ENCODE peak calls at places on chromosome 21, in nine cellular contexts. O, T, H, D, W, L, F, S and N are unnamed samples.
A peak's percentile ranks its signal among the peaks of the same experiment; 100 is the strongest.

GRCh38 chr21:32413697-32414578 is 1.4 kb downstream of the EVA1C start:
- DNase-seq in W (no peak), S (no peak), L (no peak), H (no peak), F (peak; percentile 56), D (no peak), T (peak; percentile 72), O (no peak), N (no peak)

GRCh38 chr21:17598437-17598836 is 14.3 kb downstream of the BTG3 start:
- DNase-seq in L (no peak), F (no peak), D (no peak), W (no peak), S (no peak), H (no peak), T (no peak), O (no peak), N (no peak)

GRCh38 chr21:33014331-33014730 is 11.4 kb upstream of the OLIG2 start:
- DNase-seq in O (no peak), S (no peak), W (no peak), L (no peak), H (no peak), T (no peak), F (peak; percentile 10), D (no peak), N (no peak)

GRCh38 chr21:34054259-34054658 is 19.1 kb upstream of the MRPS6 start:
- DNase-seq in H (no peak), W (no peak), D (no peak), O (no peak), L (no peak), S (no peak), T (no peak), F (no peak), N (no peak)

GRCh38 chr21:17387030-17387617 is 125.7 kb upstream of the CXADR start:
- DNase-seq in O (peak; percentile 58), L (peak; percentile 54), S (peak; percentile 75), D (no peak), T (peak; percentile 58), F (peak; percentile 60), H (no peak), W (peak; percentile 71), N (no peak)

GRCh38 chr21:32716486-32716885 is 11.3 kb downstream of the SYNJ1 start:
- DNase-seq in L (no peak), H (no peak), W (no peak), T (no peak), F (no peak), S (no peak), D (no peak), O (no peak), N (no peak)

GRCh38 chr21:33380483-33380998 is 22.7 kb upstream of the IFNGR2 start:
- DNase-seq in D (peak; percentile 93), O (peak; percentile 96), F (peak; percentile 97), H (peak; percentile 95), L (peak; percentile 86), W (peak; percentile 86), T (peak; percentile 57), S (peak; percentile 75), N (peak; percentile 94)

GRCh38 chr21:36430841-36431240 is 45.6 kb downstream of the CHAF1B start:
- DNase-seq in H (no peak), L (no peak), T (no peak), W (no peak), O (no peak), D (no peak), F (no peak), S (no peak), N (no peak)

DNA sequence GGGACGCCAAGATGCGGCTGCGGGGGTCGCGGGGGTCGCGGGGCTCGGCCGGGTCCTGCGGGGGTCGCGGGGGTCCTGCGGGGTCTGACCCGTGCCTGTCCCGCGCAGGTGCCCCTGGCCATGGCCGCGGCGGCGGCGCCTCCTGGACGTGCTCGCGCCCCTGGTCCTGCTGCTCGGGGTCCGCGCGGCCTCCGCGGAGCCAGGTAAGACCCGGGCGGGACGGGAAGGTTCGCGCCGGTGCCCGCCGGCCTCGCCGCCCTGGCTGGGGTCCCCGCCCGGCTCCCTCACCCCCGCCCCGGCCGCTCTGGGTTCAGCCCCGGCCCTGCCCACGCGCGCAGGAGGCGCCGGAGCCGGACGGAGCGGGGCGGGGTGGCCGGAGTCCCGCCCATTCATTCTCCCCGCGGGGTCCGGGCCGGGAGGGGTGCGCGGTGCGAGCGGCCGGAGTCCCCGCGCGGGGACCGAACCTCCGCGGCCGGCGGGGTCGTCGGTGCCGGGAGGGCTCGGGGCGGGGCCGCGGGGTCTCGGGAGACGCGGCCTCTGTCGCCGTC is 380 bp downstream of the COL18A1 start:
- DNase-seq in O (no peak), L (no peak), W (peak; percentile 69), H (no peak), F (no peak), D (no peak), T (peak; percentile 61), S (no peak), N (peak; percentile 74)
- TF ChIP-seq POLR2A in O (no peak), L (no peak), W (no peak), H (no peak), F (no peak), D (no peak), T (peak; percentile 46), S (no peak), N (no peak)

GRCh38 chr21:35203093-35204021 is 154.3 kb upstream of the RUNX1 start:
- DNase-seq in S (no peak), F (no peak), H (no peak), T (no peak), D (no peak), L (no peak), O (no peak), W (peak; percentile 40), N (no peak)

GRCh38 chr21:35204125-35204524 is 155.0 kb upstream of the RUNX1 start:
- DNase-seq in S (no peak), H (no peak), F (no peak), O (no peak), D (no peak), T (no peak), L (no peak), W (peak; percentile 26), N (no peak)

GRCh38 chr21:35207322-35207721 is 158.2 kb upstream of the RUNX1 start:
- DNase-seq in F (no peak), W (no peak), L (no peak), T (no peak), S (no peak), O (no peak), H (no peak), D (no peak), N (no peak)

GRCh38 chr21:35206141-35207125 is 157.3 kb upstream of the RUNX1 start:
- DNase-seq in T (no peak), H (peak; percentile 61), W (peak; percentile 87), L (peak; percentile 69), F (no peak), S (no peak), D (no peak), O (peak; percentile 53), N (no peak)

GRCh38 chr21:35204850-35205564 is 155.9 kb upstream of the RUNX1 start:
- DNase-seq in S (no peak), F (peak; percentile 74), T (no peak), O (peak; percentile 52), W (peak; percentile 85), H (no peak), D (no peak), L (peak; percentile 90), N (peak; percentile 87)
- H3K4me3 ChIP-seq in S (no peak overlapping the region), F (no peak overlapping the region), T (no peak overlapping the region), O (no peak overlapping the region), W (peak overlapping the region; percentile 18), H (peak overlapping the region; percentile 10), D (peak overlapping the region; percentile 25), L (peak overlapping the region; percentile 19), N (peak overlapping the region; percentile 16)

GRCh38 chr21:46091631-46092025 is 6.3 kb upstream of the COL6A2 start:
- DNase-seq in L (no peak), S (no peak), F (peak; percentile 37), T (no peak), D (no peak), O (no peak), H (no peak), W (no peak), N (no peak)

GRCh38 chr21:46089285-46089684 is 8.6 kb upstream of the COL6A2 start:
- DNase-seq in D (no peak), S (no peak), W (no peak), T (no peak), F (no peak), O (no peak), L (no peak), H (no peak), N (no peak)

GRCh38 chr21:46092026-46092764 is 5.7 kb upstream of the COL6A2 start:
- DNase-seq in T (no peak), F (peak; percentile 61), H (no peak), D (no peak), S (no peak), L (peak; percentile 37), W (no peak), O (peak; percentile 72), N (peak; percentile 72)

GRCh38 chr21:46092811-46093667 is 4.9 kb upstream of the COL6A2 start:
- DNase-seq in S (no peak), F (peak; percentile 41), O (no peak), D (no peak), T (no peak), W (no peak), L (peak; percentile 15), H (no peak), N (no peak)

DNA sequence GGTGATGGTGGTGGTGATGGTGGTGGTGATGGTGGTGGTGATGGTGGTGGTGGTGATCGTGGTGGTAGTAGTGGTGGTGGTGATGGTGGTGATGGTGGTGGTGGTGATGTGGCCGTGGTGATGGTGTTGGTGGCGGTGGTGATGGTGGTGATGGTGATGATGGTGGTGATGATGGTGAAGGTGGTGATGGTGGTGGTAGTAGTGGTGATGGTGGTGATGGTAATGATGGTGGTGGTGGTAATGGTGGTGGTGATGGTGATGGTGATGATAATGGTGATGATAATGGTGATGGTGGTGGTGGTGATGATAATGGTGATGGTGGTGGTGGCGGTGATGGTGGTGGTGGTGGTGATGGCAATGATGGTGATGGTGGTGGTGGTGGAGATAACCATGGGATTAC is 6.8 kb upstream of the COL6A2 start:
- DNase-seq in T (no peak), F (peak; percentile 28), H (no peak), D (no peak), W (no peak), S (no peak), O (no peak), L (no peak), N (no peak)
- H3K27ac ChIP-seq in T (no peak overlapping the region), F (no peak overlapping the region), H (no peak overlapping the region), D (peak overlapping the region; percentile 81), W (no peak overlapping the region), S (no peak overlapping the region), O (peak overlapping the region; percentile 63), L (peak overlapping the region; percentile 89), N (no peak overlapping the region)

DNA sequence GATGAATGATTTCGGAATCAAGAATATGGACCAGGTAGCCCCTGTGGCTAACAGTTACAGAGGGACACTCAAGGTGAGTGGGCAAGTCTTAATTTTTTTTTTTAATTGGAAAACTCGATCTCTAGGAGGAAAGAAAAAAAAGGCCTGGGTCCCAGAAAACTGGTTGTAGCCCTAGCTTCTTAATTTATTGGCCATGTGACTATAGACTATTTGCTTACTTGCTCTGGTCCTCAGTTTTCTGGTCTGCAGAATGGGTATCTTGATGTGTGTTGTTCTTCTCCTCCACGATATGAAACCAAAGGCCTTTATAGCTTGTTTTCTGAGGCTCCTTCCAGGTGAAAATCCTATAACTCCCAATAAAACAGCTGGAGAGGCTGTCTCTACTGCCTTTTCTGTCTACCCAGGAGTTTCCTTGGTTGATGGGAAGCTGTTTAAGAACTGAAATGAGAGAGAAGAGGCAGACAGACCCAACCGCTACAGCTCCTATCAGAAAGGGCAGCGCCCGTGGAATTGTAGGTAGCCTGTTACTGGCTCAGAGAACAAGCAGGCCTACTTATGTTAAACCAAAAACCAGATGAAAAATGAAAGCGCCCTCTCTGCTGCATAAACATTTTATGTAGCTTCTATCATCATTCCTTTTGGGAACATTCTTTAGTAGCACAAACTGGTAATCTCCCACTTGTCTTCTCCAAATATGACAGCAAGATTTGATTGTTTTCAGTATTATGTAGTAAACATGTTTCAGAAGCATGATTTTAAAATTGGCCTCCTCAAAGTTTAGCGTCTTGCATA is 4.5 kb downstream of the ETS2 start:
- DNase-seq in L (no peak), O (no peak), F (no peak), H (no peak), W (no peak), T (no peak), S (no peak), D (no peak), N (no peak)
- TF ChIP-seq POLR2A in L (no peak), O (no peak), F (no peak), H (no peak), W (no peak), T (no peak), S (no peak), D (no peak), N (no peak)